ENCODE peak calls at places on chromosomes 16 and 17, in four cellular contexts. Q, B, I and W are unnamed samples.
A peak's percentile ranks its signal among the peaks of the same experiment; 100 is the strongest.

GRCh38 chr17:36602924-36603384 is 1.6 kb downstream of the MRM1 start:
- DNase-seq in Q (no peak), B (no peak), I (no peak), W (no peak)

GRCh38 chr17:57553991-57554825 is 190.9 kb downstream of the CCDC182 start:
- DNase-seq in Q (no peak), B (no peak), I (peak; percentile 66), W (no peak)

GRCh38 chr17:82354804-82355308 is 4.2 kb upstream of the TEX19 start:
- DNase-seq in Q (no peak), B (no peak), I (no peak), W (no peak)

GRCh38 chr17:76379275-76379641 is 5.2 kb upstream of the SPHK1 start:
- DNase-seq in Q (no peak), B (no peak), I (no peak), W (no peak)

GRCh38 chr17:64964796-64965195 is 45.5 kb upstream of the LRRC37A3 start:
- DNase-seq in Q (no peak), B (no peak), I (no peak), W (no peak)

GRCh38 chr16:88886915-88887521 is 20.6 kb upstream of the PABPN1L start:
- DNase-seq in Q (no peak), B (no peak), I (peak; percentile 42), W (no peak)

GRCh38 chr16:16907089-16907488 is 528.1 kb downstream of the NPIPA7 start:
- DNase-seq in Q (no peak), B (no peak), I (no peak), W (no peak)

GRCh38 chr17:63954402-63955063 is 18.2 kb downstream of the SCN4A start:
- DNase-seq in Q (no peak), B (no peak), I (no peak), W (no peak)

GRCh38 chr17:69412336-69412735 is 2.2 kb upstream of the MAP2K6 start:
- DNase-seq in Q (no peak), B (no peak), I (no peak), W (no peak)

GRCh38 chr17:33981713-33982601 is 273.1 kb upstream of the CCL2 start:
- DNase-seq in Q (peak; percentile 46), B (no peak), I (no peak), W (no peak)

GRCh38 chr16:7397901-7398300 is 65.3 kb downstream of the RBFOX1 start:
- DNase-seq in Q (no peak), B (no peak), I (no peak), W (no peak)

GRCh38 chr17:77692571-77693161 is 265.8 kb upstream of the TNRC6C start:
- DNase-seq in Q (peak; percentile 72), B (peak; percentile 9), I (no peak), W (no peak)

GRCh38 chr16:85490971-85491771 is 122.0 kb upstream of the GSE1 start:
- DNase-seq in Q (no peak), B (no peak), I (no peak), W (peak; percentile 63)

DNA sequence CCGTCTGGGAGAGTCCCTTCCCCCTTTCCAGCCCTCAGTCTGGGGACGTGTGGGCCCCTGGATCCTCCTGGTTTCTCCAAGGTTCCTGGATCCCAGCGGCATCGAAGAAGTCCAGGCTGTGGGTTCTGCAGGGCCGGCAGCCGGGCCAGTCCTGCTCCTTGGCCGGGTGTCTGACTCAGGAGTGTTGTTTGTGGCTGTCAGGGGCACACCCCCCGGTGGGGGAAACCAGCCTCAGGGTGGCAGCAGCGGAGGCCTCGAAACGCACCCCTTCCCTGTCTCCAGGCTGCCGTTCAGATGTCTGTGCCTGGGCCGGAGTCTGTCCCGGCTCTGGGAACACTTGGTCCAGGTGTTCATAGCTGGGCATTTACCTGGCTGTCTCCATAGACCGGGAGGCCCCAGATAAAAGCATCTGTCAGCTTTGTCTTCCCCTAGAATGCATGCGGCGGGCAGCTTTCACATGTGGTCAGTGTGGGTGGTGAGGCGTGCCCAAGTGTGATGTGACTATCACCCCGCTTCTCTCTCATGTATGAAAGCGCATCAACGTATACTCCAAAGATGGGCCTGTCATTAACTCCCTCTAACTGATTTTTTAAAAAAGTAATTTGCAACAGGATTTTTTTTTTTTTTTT is 3.6 kb upstream of the RAP1GAP2 start:
- DNase-seq in Q (no peak), B (no peak), I (no peak), W (no peak)
- TF ChIP-seq CTCF in Q (no peak), B (no peak), I (no peak), W (no peak)

GRCh38 chr16:64417711-64418227 is 704.1 kb downstream of the CDH11 start:
- DNase-seq in Q (no peak), B (no peak), I (no peak), W (no peak)

GRCh38 chr16:64421515-64421914 is 700.3 kb downstream of the CDH11 start:
- DNase-seq in Q (no peak), B (no peak), I (no peak), W (no peak)

GRCh38 chr16:64419832-64420231 is 702.0 kb downstream of the CDH11 start:
- DNase-seq in Q (no peak), B (no peak), I (no peak), W (no peak)

GRCh38 chr16:64412578-64413280 is 709.1 kb downstream of the CDH11 start:
- DNase-seq in Q (no peak), B (no peak), I (no peak), W (no peak)

DNA sequence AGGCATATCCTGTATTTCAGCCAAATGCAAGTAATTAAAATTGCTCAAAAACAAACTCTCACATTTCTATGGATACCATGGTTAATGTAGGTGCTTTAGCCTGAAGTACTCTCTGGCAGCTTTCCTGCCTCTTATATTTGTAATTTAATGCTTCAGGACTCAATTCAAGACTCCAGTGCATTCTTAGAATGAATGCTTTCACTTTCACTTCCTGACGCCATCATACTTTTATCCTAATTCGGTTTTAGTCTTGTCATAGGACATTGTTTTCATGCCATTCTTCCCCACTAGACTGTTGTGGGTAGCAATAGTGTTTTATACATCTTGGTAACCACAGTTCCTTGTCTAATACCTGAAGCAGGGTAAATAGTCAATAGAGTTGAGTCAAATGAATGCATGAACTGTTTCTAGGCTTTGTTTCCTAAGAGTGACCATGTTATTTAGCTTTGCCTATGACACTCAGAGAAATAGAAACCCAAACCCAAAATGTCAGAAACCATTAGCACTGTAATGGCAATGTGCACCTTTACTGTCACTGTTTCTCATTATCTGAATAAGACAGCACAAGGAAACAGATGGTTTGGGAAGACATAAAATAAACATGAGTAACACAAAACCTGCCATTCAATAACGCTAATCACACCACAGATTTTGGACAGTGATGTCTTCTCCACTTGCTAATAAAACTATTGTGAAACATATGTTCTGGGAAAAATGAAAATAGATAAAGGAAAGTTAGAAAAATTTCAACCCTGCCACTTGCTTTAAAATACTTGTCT is 705.4 kb downstream of the CDH11 start:
- DNase-seq in Q (no peak), B (no peak), I (no peak), W (no peak)
- H3K4me3 ChIP-seq in Q (peak overlapping the region; percentile 18), B (no peak overlapping the region), I (peak overlapping the region; percentile 8), W (peak overlapping the region; percentile 12)

GRCh38 chr16:50316848-50317630 is 50.7 kb downstream of the ADCY7 start:
- DNase-seq in Q (no peak), B (no peak), I (no peak), W (no peak)

GRCh38 chr16:50322333-50322732 is 46.5 kb downstream of the BRD7 start:
- DNase-seq in Q (no peak), B (no peak), I (no peak), W (no peak)

GRCh38 chr16:50316102-50316847 is 49.9 kb downstream of the ADCY7 start:
- DNase-seq in Q (no peak), B (no peak), I (no peak), W (no peak)

GRCh38 chr16:50320310-50320709 is 48.5 kb downstream of the BRD7 start:
- DNase-seq in Q (no peak), B (no peak), I (no peak), W (no peak)

DNA sequence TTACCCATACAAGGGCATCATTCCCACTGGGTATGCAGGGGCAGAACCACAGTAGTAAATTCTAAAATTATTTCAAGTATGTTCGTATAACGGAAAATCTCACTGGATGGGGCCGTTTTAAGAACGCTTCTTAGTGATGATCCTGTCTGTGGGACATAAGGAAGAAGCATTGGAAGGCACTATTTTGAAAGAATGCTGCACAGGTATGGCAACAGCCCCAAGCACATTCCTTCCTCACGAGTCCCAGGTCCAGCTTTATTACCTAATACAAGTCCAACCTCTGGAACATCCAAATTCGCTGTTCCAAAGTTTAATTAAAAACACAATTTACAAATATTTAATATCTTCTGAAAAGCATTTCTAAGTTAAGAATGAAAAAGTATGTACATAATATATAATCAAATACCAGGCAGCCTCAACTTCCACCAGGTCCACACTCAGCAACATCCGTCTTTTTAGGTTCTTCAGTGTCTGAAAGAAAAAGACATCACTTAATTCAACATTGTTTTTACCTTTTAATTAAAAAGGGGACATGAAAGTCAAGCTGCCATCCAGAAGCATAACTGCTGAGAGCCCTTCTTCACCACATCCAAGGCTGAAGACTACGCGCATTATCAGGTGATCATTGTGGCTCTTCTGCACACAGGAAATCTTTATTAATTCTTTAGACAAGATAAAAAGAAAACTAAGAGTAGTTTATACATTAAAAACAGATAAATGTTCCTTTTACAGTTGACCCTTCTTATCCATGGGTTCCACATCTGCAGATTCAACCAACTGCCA is 49.8 kb downstream of the BRD7 start:
- DNase-seq in Q (no peak), B (no peak), I (no peak), W (no peak)
- H3K9me3 ChIP-seq in Q (no peaks in the 10 kb centered on the region), B (no peaks in the 10 kb centered on the region), I (no peaks in the 10 kb centered on the region), W (no peaks in the 10 kb centered on the region)

GRCh38 chr17:35162755-35163154 is 15.1 kb downstream of the UNC45B start:
- DNase-seq in Q (no peak), B (no peak), I (no peak), W (no peak)
- TF ChIP-seq CTCF in Q (no peak), B (no peak), I (no peak), W (no peak)

GRCh38 chr17:51374220-51374619 is 113.9 kb downstream of the UTP18 start:
- DNase-seq in Q (no peak), B (no peak), I (no peak), W (no peak)

GRCh38 chr17:51373489-51374194 is 113.3 kb downstream of the UTP18 start:
- DNase-seq in Q (no peak), B (no peak), I (no peak), W (no peak)

GRCh38 chr17:51371732-51372151 is 111.4 kb downstream of the UTP18 start:
- DNase-seq in Q (no peak), B (no peak), I (peak; percentile 45), W (peak; percentile 35)

GRCh38 chr17:51366866-51367265 is 106.5 kb downstream of the UTP18 start:
- DNase-seq in Q (no peak), B (no peak), I (no peak), W (no peak)

GRCh38 chr17:51372345-51373004 is 112.1 kb downstream of the UTP18 start:
- DNase-seq in Q (no peak), B (no peak), I (peak; percentile 44), W (peak; percentile 6)
- H3K4me3 ChIP-seq in Q (no peak overlapping the region), B (no peak overlapping the region), I (no peak overlapping the region), W (no peak overlapping the region)

DNA sequence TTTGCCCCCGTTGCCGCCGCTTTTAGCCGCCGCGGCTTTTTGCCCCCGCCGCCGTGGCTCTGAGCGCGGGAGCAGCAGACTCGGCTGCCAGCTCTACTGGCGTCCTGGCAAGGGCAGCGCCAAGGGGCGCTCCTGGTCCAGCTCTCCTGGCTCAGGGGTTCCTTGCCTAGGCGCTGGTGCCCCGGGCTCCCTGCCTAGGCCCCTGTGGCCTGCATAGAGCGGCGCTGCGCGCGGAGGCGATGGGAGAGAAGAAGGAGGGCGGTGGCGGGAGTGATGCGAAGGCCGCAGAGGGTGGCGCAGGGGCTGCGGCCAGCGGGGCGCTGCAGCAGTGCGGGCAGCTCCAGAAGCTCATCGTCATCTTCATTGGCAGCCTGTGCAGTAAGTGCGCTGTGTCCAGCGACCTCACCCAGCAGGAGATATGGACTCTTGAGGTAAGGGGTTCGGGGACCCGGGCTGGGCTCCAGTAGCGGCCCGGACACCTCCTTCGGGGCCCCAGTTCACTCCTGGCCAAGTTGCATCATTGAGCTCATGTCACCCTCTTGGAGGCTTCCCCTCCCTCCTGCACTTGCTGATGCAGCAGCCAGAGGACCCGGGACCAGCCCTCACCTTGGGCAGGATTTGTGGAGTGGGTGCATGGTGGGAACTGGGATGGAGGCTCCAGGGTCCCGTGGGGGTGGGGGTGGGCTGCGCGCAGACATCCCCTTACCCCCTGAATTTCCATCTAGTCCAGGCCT is 1344.4 kb downstream of the TP53TG3F start:
- DNase-seq in Q (no peak), B (peak; percentile 57), I (no peak), W (no peak)
- H3K9me3 ChIP-seq in Q (no peaks in the 10 kb centered on the region), B (no peaks in the 10 kb centered on the region), I (peaks cover 56% of the 10 kb centered on the region), W (no peaks in the 10 kb centered on the region)